ENCODE peak calls at places on chromosome 4, in five cellular contexts. One of them, this sample, is unnamed.

GRCh38 chr4:37822220-37822619 is 4.3 kb upstream of the PGM2 start:
- DNase-seq in psoas muscle: no peak
- DNase-seq in mucosa of descending colon: no peak
- DNase-seq in ovary: no peak
- DNase-seq in astrocyte: no peak
- DNase-seq in this sample: no peak

GRCh38 chr4:38131371-38132139 is 171.4 kb downstream of the PTTG2 start:
- DNase-seq in astrocyte: peak; percentile 77
- DNase-seq in mucosa of descending colon: no peak
- DNase-seq in ovary: no peak
- DNase-seq in psoas muscle: no peak
- DNase-seq in this sample: no peak

GRCh38 chr4:128757712-128758111 is 51.8 kb upstream of the JADE1 start:
- DNase-seq in mucosa of descending colon: no peak
- DNase-seq in psoas muscle: peak; percentile 43
- DNase-seq in ovary: no peak
- DNase-seq in astrocyte: no peak
- DNase-seq in this sample: no peak

GRCh38 chr4:86291180-86291579 is 68.7 kb downstream of the MAPK10 start:
- DNase-seq in astrocyte: no peak
- DNase-seq in ovary: no peak
- DNase-seq in psoas muscle: no peak
- DNase-seq in mucosa of descending colon: no peak
- DNase-seq in this sample: no peak

GRCh38 chr4:42655248-42655647 is 1.7 kb downstream of the ATP8A1 start:
- DNase-seq in psoas muscle: no peak
- DNase-seq in ovary: no peak
- DNase-seq in mucosa of descending colon: no peak
- DNase-seq in astrocyte: no peak
- DNase-seq in this sample: no peak

GRCh38 chr4:77172336-77172735 is 15.3 kb downstream of the CCNG2 start:
- DNase-seq in psoas muscle: no peak
- DNase-seq in astrocyte: peak; percentile 98
- DNase-seq in mucosa of descending colon: no peak
- DNase-seq in ovary: no peak
- DNase-seq in this sample: peak; percentile 93

GRCh38 chr4:7383251-7383650 is 51.5 kb downstream of the PSAPL1 start:
- DNase-seq in astrocyte: no peak
- DNase-seq in psoas muscle: no peak
- DNase-seq in mucosa of descending colon: no peak
- DNase-seq in ovary: no peak
- DNase-seq in this sample: no peak

GRCh38 chr4:87840149-87840548 is 7.4 kb downstream of the MEPE start:
- DNase-seq in psoas muscle: no peak
- DNase-seq in ovary: no peak
- DNase-seq in mucosa of descending colon: no peak
- DNase-seq in astrocyte: no peak
- DNase-seq in this sample: no peak

GRCh38 chr4:5469151-5469775 is 239.1 kb downstream of the EVC2 start:
- DNase-seq in mucosa of descending colon: no peak
- DNase-seq in ovary: no peak
- DNase-seq in astrocyte: no peak
- DNase-seq in psoas muscle: no peak
- DNase-seq in this sample: no peak

DNA sequence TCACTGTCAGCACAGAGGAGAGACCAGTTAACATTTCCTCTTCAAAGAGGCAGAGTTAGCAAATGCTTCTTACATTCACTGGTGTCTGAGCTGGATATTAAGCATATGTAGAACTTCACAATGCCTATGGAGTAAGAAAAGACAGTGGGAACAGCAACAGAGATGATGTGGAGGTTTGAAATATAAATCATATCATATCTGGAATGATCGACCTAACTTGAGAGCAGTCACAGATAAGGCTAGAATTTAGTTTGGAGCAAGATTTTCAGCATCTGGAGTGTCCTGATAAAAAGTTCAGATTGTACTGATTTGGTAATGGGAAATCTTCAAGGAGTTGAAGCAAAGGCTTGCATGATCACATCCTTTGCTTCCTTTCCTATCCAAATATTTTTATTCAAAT is 90.5 kb upstream of the ANKRD50 start:
- DNase-seq in ovary: no peak
- DNase-seq in astrocyte: no peak
- DNase-seq in mucosa of descending colon: no peak
- DNase-seq in psoas muscle: no peak
- DNase-seq in this sample: no peak
- TF ChIP-seq CTCF in ovary: no peak
- TF ChIP-seq CTCF in astrocyte: no peak
- TF ChIP-seq CTCF in mucosa of descending colon: no peak
- TF ChIP-seq CTCF in psoas muscle: no peak
- TF ChIP-seq CTCF in this sample: no peak

DNA sequence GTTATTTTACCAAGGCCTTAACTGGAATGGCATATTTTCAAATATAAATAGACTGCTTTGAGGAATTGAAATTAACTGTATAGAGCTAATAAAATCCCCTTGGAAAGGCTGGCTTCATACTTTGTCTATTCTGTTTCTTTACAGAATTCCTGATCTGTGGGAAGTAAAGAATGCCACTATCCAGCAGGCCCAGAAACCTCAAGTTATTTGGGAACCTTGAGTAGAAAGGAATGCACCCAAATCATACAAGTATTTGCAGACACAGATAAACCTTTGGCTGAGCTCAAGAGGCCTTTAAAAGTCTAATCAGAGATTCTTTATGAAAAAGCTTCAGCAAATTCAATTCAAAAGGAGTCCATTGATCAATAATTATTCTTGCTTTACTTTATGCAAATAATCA is 975.7 kb upstream of the PABPC4L start:
- DNase-seq in astrocyte: peak; percentile 81
- DNase-seq in ovary: no peak
- DNase-seq in psoas muscle: no peak
- DNase-seq in mucosa of descending colon: no peak
- DNase-seq in this sample: no peak
- H3K36me3 ChIP-seq in astrocyte: no peaks in the 10 kb centered on the region
- H3K36me3 ChIP-seq in ovary: no peaks in the 10 kb centered on the region
- H3K36me3 ChIP-seq in psoas muscle: no peaks in the 10 kb centered on the region
- H3K36me3 ChIP-seq in mucosa of descending colon: no peaks in the 10 kb centered on the region
- H3K36me3 ChIP-seq in this sample: no peaks in the 10 kb centered on the region

GRCh38 chr4:105509291-105509690 is 35.4 kb upstream of the PPA2 start:
- DNase-seq in mucosa of descending colon: no peak
- DNase-seq in ovary: no peak
- DNase-seq in astrocyte: no peak
- DNase-seq in psoas muscle: no peak
- DNase-seq in this sample: no peak
- TF ChIP-seq CTCF in mucosa of descending colon: no peak
- TF ChIP-seq CTCF in ovary: no peak
- TF ChIP-seq CTCF in astrocyte: no peak
- TF ChIP-seq CTCF in psoas muscle: no peak
- TF ChIP-seq CTCF in this sample: no peak

GRCh38 chr4:74583066-74583700 is 138.2 kb downstream of the AREG start:
- DNase-seq in mucosa of descending colon: no peak
- DNase-seq in astrocyte: peak; percentile 41
- DNase-seq in psoas muscle: no peak
- DNase-seq in ovary: no peak
- DNase-seq in this sample: no peak
- H3K36me3 ChIP-seq in mucosa of descending colon: no peaks in the 10 kb centered on the region
- H3K36me3 ChIP-seq in astrocyte: no peaks in the 10 kb centered on the region
- H3K36me3 ChIP-seq in psoas muscle: no peaks in the 10 kb centered on the region
- H3K36me3 ChIP-seq in ovary: no peaks in the 10 kb centered on the region
- H3K36me3 ChIP-seq in this sample: no peaks in the 10 kb centered on the region

DNA sequence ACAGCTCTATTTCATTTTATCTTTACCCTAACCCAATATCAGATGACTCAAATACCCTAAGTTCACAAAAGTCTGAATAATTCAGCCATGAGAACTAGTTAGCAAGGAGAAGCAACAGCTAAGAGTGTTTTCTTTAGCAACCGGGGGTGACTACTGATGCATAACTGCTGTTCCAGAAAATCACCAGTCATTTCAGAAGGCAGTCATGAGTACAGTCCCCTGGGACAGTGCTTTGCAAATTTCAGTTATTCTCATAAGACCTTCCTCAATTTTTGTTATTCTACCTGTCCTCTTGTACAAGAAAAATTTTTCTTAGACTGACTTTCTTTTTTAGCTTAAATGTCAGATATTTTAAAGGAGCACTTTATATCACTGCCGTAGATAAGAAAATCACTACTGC is 16.4 kb downstream of the BANK1 start:
- DNase-seq in astrocyte: no peak
- DNase-seq in psoas muscle: no peak
- DNase-seq in ovary: no peak
- DNase-seq in mucosa of descending colon: no peak
- DNase-seq in this sample: no peak
- TF ChIP-seq CTCF in astrocyte: no peak
- TF ChIP-seq CTCF in psoas muscle: no peak
- TF ChIP-seq CTCF in ovary: no peak
- TF ChIP-seq CTCF in mucosa of descending colon: no peak
- TF ChIP-seq CTCF in this sample: no peak

GRCh38 chr4:153509724-153510123 is 43.6 kb downstream of the TMEM131L start:
- DNase-seq in mucosa of descending colon: no peak
- DNase-seq in psoas muscle: no peak
- DNase-seq in astrocyte: no peak
- DNase-seq in ovary: no peak
- DNase-seq in this sample: no peak
- H3K36me3 ChIP-seq in mucosa of descending colon: no peaks in the 10 kb centered on the region
- H3K36me3 ChIP-seq in psoas muscle: no peaks in the 10 kb centered on the region
- H3K36me3 ChIP-seq in astrocyte: no peaks in the 10 kb centered on the region
- H3K36me3 ChIP-seq in ovary: no peaks in the 10 kb centered on the region
- H3K36me3 ChIP-seq in this sample: no peaks in the 10 kb centered on the region

This sample was measured in BJ.